ENCODE peak calls at places on chromosomes 11 and 22, in four cellular contexts. X is K562, C is A549, D is HepG2. O is an unnamed sample.

GRCh38 chr22:48889209-48889830 is 938.4 kb downstream of the BRD1 start:
- DNase-seq in X (no peak), C (no peak), D (no peak), O (no peak)

GRCh38 chr11:36091256-36091811 is 147.5 kb downstream of the LDLRAD3 start:
- DNase-seq in X (peak), C (no peak), D (no peak), O (no peak)

GRCh38 chr11:111514216-111515031 is at the start of gene HOATZ:
- DNase-seq in X (peak), C (no peak), D (no peak), O (peak)

GRCh38 chr11:77561257-77561656 is 28.5 kb upstream of the AQP11 start:
- DNase-seq in X (no peak), C (no peak), D (no peak), O (no peak)

GRCh38 chr11:130616578-130616977 is 168.1 kb downstream of the ADAMTS15 start:
- DNase-seq in X (no peak), C (no peak), D (no peak), O (no peak)

GRCh38 chr11:47466701-47467250 is 17.8 kb upstream of the RAPSN start:
- DNase-seq in X (no peak), C (no peak), D (no peak), O (no peak)

GRCh38 chr22:17990942-17991341 is 33.4 kb downstream of the MICAL3 start:
- DNase-seq in X (no peak), C (no peak), D (no peak), O (no peak)

GRCh38 chr11:95456704-95457491 is 225.9 kb upstream of the SESN3 start:
- DNase-seq in X (no peak), C (no peak), D (no peak), O (no peak)

GRCh38 chr11:97965849-97966646 is 1054.7 kb upstream of the CNTN5 start:
- DNase-seq in X (no peak), C (no peak), D (no peak), O (no peak)

GRCh38 chr11:110665689-110666465 is 46.4 kb downstream of the ARHGAP20 start:
- DNase-seq in X (no peak), C (no peak), D (no peak), O (no peak)

GRCh38 chr22:17164392-17165024 is 5.4 kb upstream of the HDHD5 start:
- DNase-seq in X (peak), C (peak), D (no peak), O (peak)

GRCh38 chr11:10325398-10326079 is 20.7 kb downstream of the ADM start:
- DNase-seq in X (no peak), C (no peak), D (no peak), O (no peak)

GRCh38 chr11:85394288-85394687 is 232.9 kb downstream of the DLG2 start:
- DNase-seq in X (no peak), C (no peak), D (no peak), O (no peak)

GRCh38 chr11:92892769-92893168 is 76.7 kb upstream of the MTNR1B start:
- DNase-seq in X (no peak), C (no peak), D (no peak), O (no peak)

GRCh38 chr11:57487021-57487778 is 26.9 kb downstream of the RTN4RL2 start:
- DNase-seq in X (no peak), C (no peak), D (no peak), O (no peak)

GRCh38 chr11:127624455-127624854 is 623.9 kb upstream of the KIRREL3 start:
- DNase-seq in X (no peak), C (no peak), D (no peak), O (no peak)

GRCh38 chr11:45489281-45489906 is 176.0 kb downstream of the CHST1 start:
- DNase-seq in X (no peak), C (no peak), D (no peak), O (peak)

GRCh38 chr11:61145228-61146005 is 15.8 kb downstream of the VPS37C start:
- DNase-seq in X (no peak), C (no peak), D (no peak), O (no peak)

GRCh38 chr11:6233984-6234313 is 487 bp downstream of the FHIP1B start:
- DNase-seq in X (peak), C (no peak), D (no peak), O (no peak)

DNA sequence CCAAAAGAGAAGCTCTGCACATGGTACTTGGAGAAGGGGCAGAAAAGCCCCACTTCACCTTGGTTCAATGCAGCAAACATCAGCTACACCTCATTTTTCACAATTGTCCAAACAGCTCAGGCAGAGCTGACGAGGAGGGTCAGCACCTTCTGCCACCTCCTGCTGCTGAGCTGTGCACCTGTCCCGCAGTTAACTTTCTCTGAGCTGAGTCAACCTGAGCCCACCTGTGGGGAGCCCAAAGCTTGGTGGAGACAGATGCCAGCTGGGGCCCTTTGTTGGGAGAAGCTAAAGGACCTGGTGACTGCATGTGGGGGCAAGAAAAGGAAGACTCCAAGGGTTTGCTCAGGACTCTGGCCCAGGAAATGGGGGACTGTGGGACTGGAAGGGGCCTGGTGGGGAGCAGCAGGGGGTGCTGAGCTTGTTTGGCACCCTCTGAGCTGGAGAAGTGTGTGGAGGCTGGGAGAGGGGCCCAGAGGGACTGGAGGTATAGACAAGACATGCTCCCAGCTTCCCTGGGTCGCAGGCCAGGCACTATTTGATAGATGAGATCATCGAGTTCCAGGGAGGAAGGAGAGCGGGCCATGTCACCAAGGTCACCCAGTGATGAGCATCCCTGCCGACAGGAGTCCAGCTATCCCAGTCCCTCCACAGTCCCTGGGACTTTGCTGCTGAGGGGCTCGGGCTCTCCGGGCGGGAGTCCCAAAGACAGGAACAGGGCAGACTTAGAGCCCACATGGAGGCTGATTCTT is 53.5 kb downstream of the KCNJ4 start:
- DNase-seq in X (peak), C (no peak), D (peak), O (no peak)
- TF ChIP-seq CTCF in X (no peak), C (no peak), D (no peak), O (no peak)

DNA sequence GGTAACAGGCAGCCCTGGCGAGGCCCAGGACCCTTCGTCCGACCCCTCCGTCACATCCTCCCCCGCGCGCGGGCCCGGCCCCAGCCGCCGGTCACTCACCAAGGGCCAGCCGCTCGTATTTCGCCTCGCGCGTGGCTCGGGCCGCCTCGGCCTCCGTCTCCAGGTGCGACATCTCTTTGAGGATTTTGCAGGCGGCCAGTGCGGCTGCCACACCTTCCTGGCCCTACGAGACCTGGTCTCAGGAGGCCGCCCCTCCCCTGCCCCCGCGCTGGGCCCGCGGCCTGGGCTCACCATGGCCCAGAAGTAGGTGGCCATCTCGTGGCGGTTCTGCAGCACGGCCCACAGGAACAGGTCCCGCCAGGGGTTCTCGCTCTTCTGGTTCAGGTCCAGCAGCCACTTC is 14.1 kb downstream of the TSSC4 start:
- DNase-seq in X (no peak), C (no peak), D (no peak), O (no peak)
- TF ChIP-seq NR3C1 in X (no peak), C (no peak), D (no peak), O (no peak)

GRCh38 chr11:18452927-18453326 is 2.7 kb upstream of the LDHAL6A start:
- DNase-seq in X (no peak), C (no peak), D (no peak), O (no peak)
- TF ChIP-seq CTCF in X (no peak), C (no peak), D (no peak), O (no peak)

GRCh38 chr11:11592146-11592684 is 29.6 kb downstream of the GALNT18 start:
- DNase-seq in X (no peak), C (no peak), D (no peak), O (no peak)
- TF ChIP-seq NR3C1 in X (no peak), C (no peak), D (no peak), O (no peak)

DNA sequence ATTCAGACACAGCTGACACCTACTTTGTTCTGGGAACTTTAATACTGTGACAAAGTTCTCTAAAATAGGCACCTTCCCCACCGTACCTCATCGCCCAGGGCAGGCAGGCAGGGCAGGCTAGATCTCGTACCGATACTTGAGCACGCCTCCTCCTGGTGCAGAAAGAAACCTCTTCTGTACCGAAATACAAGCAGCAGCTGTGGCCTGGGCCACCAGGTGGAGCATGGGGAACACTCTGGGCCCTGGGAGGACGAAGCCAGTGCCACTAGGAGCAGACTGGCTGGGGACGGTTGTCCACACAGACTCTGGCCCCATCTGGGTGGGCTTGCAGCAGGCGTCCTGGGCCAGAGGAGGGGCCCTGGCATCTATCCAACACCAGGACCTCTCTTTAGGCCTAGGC is 12.8 kb downstream of the PMM1 start:
- DNase-seq in X (peak), C (peak), D (peak), O (peak)
- TF ChIP-seq CTCF in X (peak), C (peak), D (peak), O (peak)

GRCh38 chr11:118374729-118375128 is 15.3 kb downstream of the UBE4A start:
- DNase-seq in X (no peak), C (no peak), D (no peak), O (no peak)
- TF ChIP-seq NR3C1 in X (no peak), C (no peak), D (no peak), O (no peak)

GRCh38 chr11:72814139-72814830 is at the start of gene ATG16L2:
- DNase-seq in X (peak), C (peak), D (peak), O (peak)
- TF ChIP-seq CTCF in X (peak), C (peak), D (peak), O (no peak)

DNA sequence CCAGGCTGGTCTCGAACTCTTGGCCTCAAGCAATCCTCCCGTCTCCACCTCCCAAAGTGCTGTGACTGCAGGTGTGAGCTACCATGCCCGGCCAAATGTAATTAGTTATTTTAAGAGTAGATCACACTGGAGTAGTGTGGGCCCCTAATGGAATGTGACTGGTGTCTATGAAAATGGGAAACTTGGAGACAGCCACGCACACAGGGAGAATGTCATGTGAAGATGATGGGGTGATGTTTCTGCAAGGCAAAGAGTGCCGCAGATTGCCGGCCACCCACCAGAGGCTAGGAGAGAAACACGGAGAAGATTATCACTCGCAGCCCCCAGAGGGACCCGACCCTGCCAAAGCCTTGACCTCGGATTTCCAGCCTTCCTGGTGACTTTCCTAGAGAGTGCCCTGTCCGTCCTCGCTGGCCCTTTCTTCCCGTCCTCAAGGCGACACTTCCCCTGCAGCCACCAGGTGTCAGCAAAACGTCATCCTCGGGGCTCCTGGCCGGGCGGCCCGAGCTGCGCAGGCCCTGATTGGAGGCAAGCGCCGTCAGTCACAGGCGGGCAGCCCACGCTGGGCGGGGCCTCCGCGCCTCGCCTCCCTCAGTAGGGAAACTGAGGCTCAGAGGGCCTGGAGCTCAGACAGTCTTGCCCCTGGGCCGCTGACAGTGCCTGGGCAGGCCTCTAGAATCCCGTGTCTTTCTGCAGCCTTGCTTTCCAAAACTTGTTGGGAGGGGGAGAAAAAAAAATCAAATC is 16.3 kb downstream of the CRYBB2 start:
- DNase-seq in X (peak), C (peak), D (peak), O (peak)
- TF ChIP-seq NR3C1 in X (no peak), C (no peak), D (no peak), O (no peak)